ENCODE peak calls at places on chromosomes 13 and 19, in eight cellular contexts. I is stomach, R is SK-N-SH, Y is breast epithelium, N is HL-60, B is GM23338, K is prostate gland, C is spleen. Z is an unnamed sample.

GRCh38 chr19:610801-611505 is 21.3 kb downstream of the HCN2 start:
- DNase-seq in I (peak), R (peak), Y (no peak), N (peak), B (no peak), K (no peak), C (peak), Z (peak)

GRCh38 chr13:43377955-43378354 is 354.6 kb downstream of the DNAJC15 start:
- DNase-seq in I (peak), R (no peak), Y (no peak), N (no peak), B (no peak), K (no peak), C (no peak), Z (no peak)

GRCh38 chr13:35736876-35737275 is 260.4 kb upstream of the MAB21L1 start:
- DNase-seq in I (no peak), R (no peak), Y (no peak), N (no peak), B (no peak), K (no peak), C (no peak), Z (no peak)

GRCh38 chr19:554817-555216 is 11.0 kb downstream of the GZMM start:
- DNase-seq in I (no peak), R (no peak), Y (no peak), N (no peak), B (no peak), K (no peak), C (no peak), Z (no peak)

GRCh38 chr19:7562646-7563393 is 27.3 kb downstream of the PNPLA6 start:
- DNase-seq in I (no peak), R (no peak), Y (no peak), N (no peak), B (peak), K (no peak), C (no peak), Z (no peak)

GRCh38 chr13:93224545-93224944 is 2.1 kb upstream of the GPC6 start:
- DNase-seq in I (no peak), R (no peak), Y (no peak), N (no peak), B (peak), K (no peak), C (no peak), Z (no peak)

GRCh38 chr13:39402221-39402620 is 200.8 kb downstream of the LHFPL6 start:
- DNase-seq in I (no peak), R (no peak), Y (no peak), N (no peak), B (no peak), K (no peak), C (no peak), Z (no peak)

GRCh38 chr13:20024706-20025105 is 66.2 kb downstream of the ZMYM2 start:
- DNase-seq in I (no peak), R (no peak), Y (no peak), N (no peak), B (no peak), K (no peak), C (no peak), Z (no peak)

GRCh38 chr19:36103842-36104552 is 6.9 kb upstream of the OVOL3 start:
- DNase-seq in I (no peak), R (no peak), Y (no peak), N (no peak), B (no peak), K (no peak), C (no peak), Z (no peak)

GRCh38 chr13:30569901-30570576 is 47.7 kb upstream of the USPL1 start:
- DNase-seq in I (peak), R (no peak), Y (peak), N (peak), B (peak), K (no peak), C (no peak), Z (peak)

GRCh38 chr19:28582807-28583206 is 630.1 kb downstream of the UQCRFS1 start:
- DNase-seq in I (no peak), R (no peak), Y (no peak), N (no peak), B (peak), K (no peak), C (no peak), Z (no peak)

GRCh38 chr13:90068658-90069057 is 1278.8 kb upstream of the MIR17HG start:
- DNase-seq in I (no peak), R (no peak), Y (no peak), N (peak), B (no peak), K (no peak), C (no peak), Z (no peak)

GRCh38 chr19:33022472-33023116 is 42.1 kb downstream of the RHPN2 start:
- DNase-seq in I (no peak), R (no peak), Y (no peak), N (no peak), B (peak), K (no peak), C (no peak), Z (no peak)

GRCh38 chr13:104571161-104571889 is 1505.1 kb upstream of the SLC10A2 start:
- DNase-seq in I (peak), R (peak), Y (peak), N (peak), B (peak), K (peak), C (peak), Z (peak)

GRCh38 chr13:30908416-30908980 is 2.4 kb downstream of the MEDAG start:
- DNase-seq in I (no peak), R (peak), Y (no peak), N (no peak), B (no peak), K (no peak), C (no peak), Z (no peak)

GRCh38 chr19:16497042-16497441 is 848 bp downstream of the C19orf44 start:
- DNase-seq in I (no peak), R (no peak), Y (no peak), N (no peak), B (no peak), K (no peak), C (no peak), Z (no peak)

GRCh38 chr19:13839193-13839937 is 37.6 kb upstream of the NANOS3 start:
- DNase-seq in I (peak), R (peak), Y (peak), N (peak), B (peak), K (peak), C (peak), Z (peak)

GRCh38 chr13:36919206-36919832 is 719 bp downstream of the SMAD9 start:
- DNase-seq in I (peak), R (peak), Y (no peak), N (no peak), B (peak), K (peak), C (no peak), Z (peak)

GRCh38 chr19:3316132-3316648 is 50.2 kb upstream of the NFIC start:
- DNase-seq in I (no peak), R (peak), Y (no peak), N (no peak), B (no peak), K (no peak), C (no peak), Z (no peak)

GRCh38 chr13:94065741-94066140 is 413.7 kb downstream of the DCT start:
- DNase-seq in I (no peak), R (peak), Y (no peak), N (no peak), B (no peak), K (no peak), C (no peak), Z (no peak)

GRCh38 chr13:39051157-39051556 is 12.9 kb downstream of the NHLRC3 start:
- DNase-seq in I (no peak), R (peak), Y (no peak), N (no peak), B (peak), K (no peak), C (no peak), Z (no peak)

GRCh38 chr13:96003304-96003703 is 49.9 kb downstream of the UGGT2 start:
- DNase-seq in I (no peak), R (no peak), Y (no peak), N (no peak), B (peak), K (no peak), C (no peak), Z (no peak)

GRCh38 chr19:47819841-47820244 is 1.9 kb upstream of the CRX start:
- DNase-seq in I (no peak), R (no peak), Y (no peak), N (no peak), B (peak), K (no peak), C (no peak), Z (no peak)

GRCh38 chr19:41940443-41941409 is 12.5 kb upstream of the ERFL start:
- DNase-seq in I (no peak), R (peak), Y (no peak), N (no peak), B (peak), K (no peak), C (peak), Z (no peak)

GRCh38 chr19:41939861-41940442 is 11.7 kb upstream of the ERFL start:
- DNase-seq in I (peak), R (peak), Y (no peak), N (no peak), B (peak), K (no peak), C (peak), Z (peak)

GRCh38 chr19:41941410-41942202 is 13.4 kb upstream of the ERFL start:
- DNase-seq in I (no peak), R (no peak), Y (no peak), N (no peak), B (no peak), K (no peak), C (no peak), Z (no peak)

GRCh38 chr19:41944336-41944735 is 14.8 kb downstream of the RABAC1 start:
- DNase-seq in I (no peak), R (no peak), Y (no peak), N (no peak), B (no peak), K (no peak), C (peak), Z (no peak)

DNA sequence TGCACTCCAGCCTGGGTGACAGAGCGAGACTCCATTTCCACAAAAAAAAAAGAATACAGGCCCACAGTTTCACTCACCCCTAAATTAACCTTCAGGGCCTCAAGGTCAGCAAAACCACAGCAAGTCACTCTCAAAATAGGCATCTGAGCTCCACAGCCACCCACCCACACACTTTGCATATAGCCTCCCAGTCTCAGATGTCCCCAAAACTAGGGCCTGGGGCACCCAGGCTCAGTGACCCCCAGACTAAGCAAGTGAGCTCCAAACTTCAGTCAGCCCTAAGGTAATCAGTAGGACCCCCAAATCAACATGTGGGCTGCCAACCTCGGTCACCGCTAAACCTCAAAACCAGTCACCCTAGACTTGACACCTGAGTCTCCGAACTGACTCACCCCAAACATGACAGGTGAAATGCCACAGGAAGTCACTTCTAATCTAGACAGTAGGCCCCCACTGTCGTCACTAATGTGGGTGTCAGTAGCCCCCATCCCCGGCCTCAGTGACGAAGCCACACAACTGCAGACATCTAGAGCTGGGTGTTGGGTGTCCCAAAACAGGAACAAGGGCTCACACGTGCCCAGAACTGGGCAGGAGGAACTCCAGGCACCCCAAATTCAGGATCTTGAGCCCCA is 13.9 kb downstream of the RABAC1 start:
- DNase-seq in I (peak), R (no peak), Y (peak), N (peak), B (no peak), K (peak), C (peak), Z (peak)
- TF ChIP-seq POLR2AphosphoS5 in I (no peak), R (no peak), Y (no peak), N (no peak), B (no peak), K (no peak), C (no peak), Z (no peak)

DNA sequence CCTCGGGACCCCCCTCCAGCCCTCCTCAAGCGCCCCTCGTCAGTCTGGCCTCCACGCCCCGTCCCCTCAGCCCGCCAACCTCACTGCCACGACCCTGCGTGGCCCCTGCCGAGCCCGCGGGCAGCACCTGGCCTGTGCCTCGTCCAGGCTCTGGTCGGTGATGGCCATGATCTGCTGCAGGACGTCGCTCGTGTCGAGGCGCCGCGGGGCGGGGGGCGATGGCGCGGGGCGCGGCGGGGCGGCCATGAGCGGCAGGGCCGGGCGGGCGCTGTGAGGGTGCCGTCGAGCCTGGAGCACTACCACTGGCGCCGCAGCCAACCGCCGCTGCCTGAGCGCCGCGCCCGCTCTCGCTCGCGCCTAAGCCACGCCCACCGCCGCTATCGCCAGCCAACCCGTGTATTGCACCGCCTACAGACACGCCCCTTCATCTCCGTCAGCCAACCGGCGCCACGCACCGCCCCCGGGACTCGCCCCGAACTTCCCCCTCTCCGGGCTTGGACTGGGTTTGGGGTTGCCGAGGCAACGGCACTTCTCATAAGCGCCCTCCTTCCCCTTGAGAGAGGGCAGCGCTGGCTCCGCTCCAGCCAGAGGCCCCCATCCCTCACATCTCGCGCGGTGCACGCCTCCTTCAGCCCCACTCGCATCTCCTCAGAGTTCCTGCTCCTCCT is at the start of gene PBX4:
- DNase-seq in I (peak), R (peak), Y (peak), N (peak), B (peak), K (peak), C (peak), Z (peak)
- TF ChIP-seq POLR2AphosphoS5 in I (peak), R (no peak), Y (no peak), N (no peak), B (peak), K (peak), C (peak), Z (peak)

GRCh38 chr19:38276942-38277517 is 12.7 kb downstream of the SPINT2 start:
- DNase-seq in I (no peak), R (no peak), Y (no peak), N (no peak), B (no peak), K (no peak), C (no peak), Z (no peak)
- TF ChIP-seq POLR2AphosphoS5 in I (no peak), R (no peak), Y (no peak), N (no peak), B (no peak), K (no peak), C (no peak), Z (no peak)

DNA sequence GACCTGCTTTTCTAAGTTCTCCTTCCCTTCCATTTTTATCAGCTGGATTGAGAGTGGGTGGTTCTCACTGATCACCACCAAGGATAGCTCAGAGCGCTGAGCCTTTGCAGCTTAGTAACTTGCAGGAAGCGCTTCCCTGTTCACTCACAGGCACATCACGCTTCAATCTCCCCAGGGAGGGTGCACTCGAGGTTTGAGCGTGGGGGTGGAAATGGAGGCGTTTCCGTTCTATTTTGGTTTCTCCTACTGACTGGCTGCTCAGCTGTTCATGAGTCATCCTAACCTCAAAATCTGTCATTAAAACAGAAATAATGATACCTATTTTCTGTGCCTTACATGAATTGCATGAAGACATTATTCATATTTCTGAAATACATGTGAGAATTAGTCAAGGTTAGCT is 292.1 kb downstream of the SPRY2 start:
- DNase-seq in I (peak), R (no peak), Y (peak), N (peak), B (peak), K (no peak), C (peak), Z (peak)
- TF ChIP-seq POLR2AphosphoS5 in I (no peak), R (peak), Y (peak), N (peak), B (no peak), K (peak), C (no peak), Z (peak)

GRCh38 chr19:10431254-10431942 is 11.1 kb downstream of the PDE4A start:
- DNase-seq in I (peak), R (peak), Y (no peak), N (no peak), B (peak), K (no peak), C (no peak), Z (peak)

GRCh38 chr19:10433131-10433536 is 12.8 kb downstream of the PDE4A start:
- DNase-seq in I (peak), R (no peak), Y (no peak), N (no peak), B (no peak), K (no peak), C (no peak), Z (no peak)

GRCh38 chr19:10430505-10431253 is 10.3 kb downstream of the PDE4A start:
- DNase-seq in I (peak), R (peak), Y (no peak), N (no peak), B (peak), K (peak), C (peak), Z (peak)

GRCh38 chr19:10432736-10433130 is 12.4 kb downstream of the PDE4A start:
- DNase-seq in I (peak), R (no peak), Y (no peak), N (no peak), B (peak), K (no peak), C (no peak), Z (no peak)

GRCh38 chr19:10431943-10432735 is 11.8 kb downstream of the PDE4A start:
- DNase-seq in I (peak), R (peak), Y (no peak), N (no peak), B (peak), K (peak), C (peak), Z (peak)
- TF ChIP-seq POLR2AphosphoS5 in I (no peak), R (no peak), Y (no peak), N (no peak), B (no peak), K (no peak), C (peak), Z (no peak)

GRCh38 chr13:41457589-41458186 is 338 bp downstream of the RGCC start:
- DNase-seq in I (no peak), R (peak), Y (no peak), N (no peak), B (peak), K (no peak), C (peak), Z (no peak)
- TF ChIP-seq POLR2AphosphoS5 in I (no peak), R (no peak), Y (no peak), N (no peak), B (no peak), K (no peak), C (no peak), Z (no peak)

GRCh38 chr19:52188822-52189744 is 769 bp upstream of the PPP2R1A start:
- DNase-seq in I (no peak), R (peak), Y (peak), N (no peak), B (peak), K (peak), C (peak), Z (no peak)
- TF ChIP-seq POLR2AphosphoS5 in I (peak), R (peak), Y (peak), N (no peak), B (peak), K (peak), C (peak), Z (peak)